ENCODE peak calls at places on chromosomes 2 and 18, in six cellular contexts. O is HL-60, A is A549, T is K562, R is GM23338, L is GM12878. D is an unnamed sample.

GRCh38 chr2:84458436-84459027 is 548 bp downstream of the SUCLG1 start:
- DNase-seq in L (no peak), A (peak), R (no peak), T (peak), O (no peak), D (no peak)

GRCh38 chr2:10185046-10185445 is 62.5 kb downstream of the RRM2 start:
- DNase-seq in L (no peak), A (no peak), O (no peak), R (no peak), T (no peak), D (no peak)

GRCh38 chr2:62558743-62559142 is 52.7 kb upstream of the TMEM17 start:
- DNase-seq in L (no peak), R (no peak), O (no peak), T (no peak), A (no peak), D (no peak)

GRCh38 chr2:36478332-36478738 is 119.6 kb downstream of the FEZ2 start:
- DNase-seq in T (no peak), R (no peak), A (peak), O (no peak), L (no peak), D (peak)

GRCh38 chr2:225008935-225009334 is 33.3 kb downstream of the DOCK10 start:
- DNase-seq in T (no peak), L (no peak), O (no peak), R (peak), A (peak), D (no peak)

GRCh38 chr2:207107120-207107519 is 58.6 kb downstream of the KLF7 start:
- DNase-seq in A (no peak), T (no peak), O (no peak), L (no peak), R (no peak), D (no peak)

GRCh38 chr2:147610491-147611050 is 234.3 kb upstream of the ACVR2A start:
- DNase-seq in O (no peak), A (no peak), T (no peak), L (no peak), R (no peak), D (no peak)

GRCh38 chr2:71611781-71612545 is 158.6 kb downstream of the DYSF start:
- DNase-seq in A (no peak), R (no peak), L (no peak), O (no peak), T (no peak), D (no peak)

GRCh38 chr2:160492401-160493226 is 993 bp downstream of the RBMS1 start:
- DNase-seq in T (peak), A (peak), R (peak), O (no peak), L (no peak), D (no peak)

GRCh38 chr2:172404824-172405223 is 22.6 kb upstream of the ITGA6 start:
- DNase-seq in R (no peak), O (no peak), L (no peak), A (no peak), T (no peak), D (no peak)

GRCh38 chr2:165238295-165238694 is 919 bp upstream of the SCN2A start:
- DNase-seq in A (no peak), R (peak), L (no peak), T (no peak), O (no peak), D (no peak)

GRCh38 chr18:24672165-24672950 is 211.9 kb downstream of the HRH4 start:
- DNase-seq in T (no peak), R (peak), O (no peak), L (no peak), A (no peak), D (no peak)

GRCh38 chr18:30280861-30281470 is 761.6 kb downstream of the DSC3 start:
- DNase-seq in R (peak), A (peak), T (peak), O (peak), L (no peak), D (peak)

GRCh38 chr2:85737481-85737880 is 16.3 kb upstream of the ATOH8 start:
- DNase-seq in L (no peak), O (no peak), A (peak), T (no peak), R (no peak), D (no peak)

GRCh38 chr18:46098616-46098933 is 479 bp upstream of the ATP5F1A start:
- DNase-seq in T (no peak), L (no peak), O (no peak), A (no peak), R (no peak), D (no peak)

GRCh38 chr2:11788725-11789124 is 42.3 kb downstream of the LPIN1 start:
- DNase-seq in O (no peak), L (no peak), A (no peak), T (no peak), R (no peak), D (no peak)

GRCh38 chr2:70085711-70086277 is 1.5 kb upstream of the PCBP1 start:
- DNase-seq in R (peak), A (no peak), O (no peak), T (no peak), L (no peak), D (no peak)

GRCh38 chr2:150484006-150484405 is 3.5 kb downstream of the RND3 start:
- DNase-seq in A (no peak), T (no peak), O (no peak), R (no peak), L (no peak), D (no peak)

GRCh38 chr2:181106789-181107418 is 126.5 kb downstream of the UBE2E3 start:
- DNase-seq in A (peak), R (peak), O (peak), L (peak), T (no peak), D (peak)

GRCh38 chr2:77807531-77808215 is 285.5 kb upstream of the LRRTM4 start:
- DNase-seq in L (no peak), R (no peak), O (no peak), T (no peak), A (no peak), D (no peak)

GRCh38 chr2:212998629-212999359 is 152.6 kb downstream of the IKZF2 start:
- DNase-seq in L (no peak), O (no peak), R (no peak), T (no peak), A (no peak), D (no peak)

GRCh38 chr2:12807907-12808810 is 91.4 kb downstream of the TRIB2 start:
- DNase-seq in A (no peak), T (no peak), L (no peak), R (no peak), O (peak), D (no peak)

GRCh38 chr2:219302412-219302968 is 6.7 kb downstream of the PTPRN start:
- DNase-seq in O (no peak), T (no peak), A (no peak), L (no peak), R (no peak), D (no peak)

GRCh38 chr2:233331536-233331935 is 22.8 kb upstream of the DGKD start:
- DNase-seq in R (no peak), O (peak), A (no peak), L (peak), T (no peak), D (no peak)

GRCh38 chr2:230184727-230185578 is 34.8 kb downstream of the SP110 start:
- DNase-seq in L (no peak), T (no peak), O (no peak), A (no peak), R (no peak), D (no peak)

GRCh38 chr18:56515522-56515921 is 122.9 kb downstream of the TXNL1 start:
- DNase-seq in O (no peak), A (no peak), R (no peak), T (no peak), L (no peak), D (no peak)

GRCh38 chr18:55856191-55856590 is 268.2 kb upstream of the TCF4 start:
- DNase-seq in O (no peak), L (no peak), R (peak), A (peak), T (no peak), D (no peak)

GRCh38 chr2:238654479-238654878 is 193.4 kb upstream of the TWIST2 start:
- DNase-seq in T (no peak), R (no peak), A (no peak), O (no peak), L (no peak), D (no peak)

GRCh38 chr2:53969285-53970094 is 1.3 kb downstream of the PSME4 start:
- DNase-seq in R (no peak), A (peak), O (no peak), L (no peak), T (peak), D (peak)

GRCh38 chr2:143410097-143410897 is 281.1 kb downstream of the ARHGAP15 start:
- DNase-seq in A (no peak), O (no peak), R (no peak), L (no peak), T (no peak), D (no peak)

GRCh38 chr2:183112575-183112974 is 11.7 kb upstream of the NUP35 start:
- DNase-seq in R (no peak), L (no peak), O (no peak), A (no peak), T (peak), D (no peak)

GRCh38 chr2:67412424-67412823 is 15.3 kb downstream of the ETAA1 start:
- DNase-seq in T (no peak), R (no peak), L (no peak), A (no peak), O (no peak), D (no peak)

GRCh38 chr2:10076511-10076910 is 3.7 kb downstream of the CYS1 start:
- DNase-seq in T (no peak), O (no peak), R (no peak), A (no peak), L (no peak), D (no peak)

GRCh38 chr2:66389651-66390131 is 45.2 kb upstream of the MEIS1 start:
- DNase-seq in A (peak), T (peak), L (no peak), O (no peak), R (no peak), D (no peak)

GRCh38 chr2:106117882-106118684 is 76.0 kb downstream of the UXS1 start:
- DNase-seq in O (no peak), T (no peak), A (no peak), R (no peak), L (no peak), D (no peak)

GRCh38 chr2:127737892-127738291 is 36.6 kb downstream of the SFT2D3 start:
- DNase-seq in L (no peak), A (peak), T (no peak), O (no peak), R (no peak), D (no peak)

GRCh38 chr2:221624475-221624874 is 52.4 kb upstream of the EPHA4 start:
- DNase-seq in R (no peak), T (no peak), A (no peak), L (no peak), O (no peak), D (no peak)

GRCh38 chr2:221629478-221629877 is 57.4 kb upstream of the EPHA4 start:
- DNase-seq in L (no peak), R (no peak), T (no peak), A (peak), O (no peak), D (no peak)
- TF ChIP-seq REST in L (no peak), R (no peak), T (no peak), A (no peak), O (no peak), D (no peak)

GRCh38 chr2:68536000-68536399 is 68.6 kb downstream of the APLF start:
- DNase-seq in T (peak), L (no peak), O (peak), A (no peak), R (no peak), D (no peak)
- TF ChIP-seq REST in T (no peak), L (no peak), O (no peak), A (no peak), R (no peak), D (no peak)

DNA sequence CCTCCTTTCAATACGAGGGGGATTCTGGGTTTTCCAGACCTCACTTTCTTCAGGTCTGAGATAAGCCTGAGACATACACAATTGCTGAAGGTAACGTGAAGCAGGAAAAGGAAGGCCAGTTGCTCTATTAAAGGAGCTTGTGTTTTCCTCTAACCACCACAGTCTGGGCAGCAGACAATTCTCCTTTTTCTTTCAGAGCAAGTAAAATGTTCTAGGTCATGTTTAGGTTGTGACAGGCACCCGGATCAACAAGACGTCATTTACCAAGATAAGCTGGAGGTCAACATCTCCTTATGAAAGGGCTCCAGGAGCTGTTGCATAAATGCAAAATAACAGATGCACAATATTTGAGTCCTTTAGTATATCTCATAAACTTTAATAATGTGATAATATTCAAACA is 148.1 kb downstream of the SLC8A1 start:
- DNase-seq in O (no peak), T (no peak), R (no peak), A (no peak), L (no peak), D (no peak)
- TF ChIP-seq REST in O (no peak), T (no peak), R (no peak), A (no peak), L (no peak), D (no peak)

GRCh38 chr2:46601328-46601963 is 122.1 kb downstream of the TMEM247 start:
- DNase-seq in O (no peak), R (no peak), T (no peak), L (no peak), A (no peak), D (no peak)
- TF ChIP-seq REST in O (no peak), R (no peak), T (no peak), L (no peak), A (no peak), D (no peak)

GRCh38 chr2:68834737-68835136 is 36.5 kb downstream of the BMP10 start:
- DNase-seq in A (no peak), O (no peak), L (no peak), R (no peak), T (no peak), D (no peak)
- TF ChIP-seq REST in A (no peak), O (no peak), L (no peak), R (no peak), T (no peak), D (no peak)

GRCh38 chr2:48482774-48483173 is 47.2 kb upstream of the STON1 start:
- DNase-seq in O (no peak), L (no peak), A (no peak), T (no peak), R (no peak), D (no peak)
- TF ChIP-seq REST in O (no peak), L (no peak), A (no peak), T (no peak), R (no peak), D (no peak)

DNA sequence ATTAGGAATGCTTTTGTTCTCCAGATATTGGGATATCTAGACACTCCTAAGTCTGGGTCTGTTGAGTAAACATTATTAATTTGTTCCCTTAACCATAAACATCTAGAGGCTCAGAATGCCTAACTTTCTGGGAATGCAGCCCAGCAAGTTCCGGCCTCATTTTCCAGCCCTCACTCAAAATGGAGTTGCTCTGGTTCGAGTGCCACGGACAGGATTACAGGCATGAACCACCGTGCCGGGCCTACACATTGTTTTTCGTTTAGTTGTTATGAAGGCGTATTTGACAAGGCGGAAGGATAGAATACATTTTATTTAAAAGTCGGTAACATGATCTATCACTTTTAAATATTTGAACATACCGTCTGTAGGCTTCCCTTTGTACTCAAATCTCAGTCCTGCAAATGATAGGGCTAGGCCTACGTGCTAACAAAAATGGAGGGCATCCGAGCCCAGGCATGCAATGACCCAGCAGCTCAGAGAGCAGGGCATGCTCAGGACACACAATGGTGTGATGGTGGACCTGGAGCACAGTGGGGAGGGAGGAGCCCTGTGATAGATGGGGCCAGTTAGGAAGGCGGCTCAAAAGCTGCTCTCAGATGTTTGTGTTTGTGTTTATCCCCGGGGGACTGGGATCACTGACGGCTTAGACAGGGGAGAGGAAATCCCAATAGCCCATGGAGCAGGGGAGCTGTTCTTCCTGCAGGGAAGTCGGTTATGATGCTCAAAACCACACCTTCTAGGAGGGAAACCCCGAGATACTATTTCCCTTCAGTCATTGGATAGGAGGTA is 2.9 kb upstream of the SCYGR1 start:
- DNase-seq in R (no peak), T (no peak), O (no peak), L (no peak), A (no peak), D (no peak)
- TF ChIP-seq REST in R (no peak), T (no peak), O (no peak), L (no peak), A (no peak), D (no peak)

GRCh38 chr2:96685592-96686459 is 43.3 kb downstream of the FER1L5 start:
- DNase-seq in T (peak), R (peak), O (no peak), A (no peak), L (no peak), D (no peak)
- TF ChIP-seq REST in T (no peak), R (no peak), O (no peak), A (no peak), L (no peak), D (no peak)

GRCh38 chr2:98867539-98868309 is 68.3 kb downstream of the CRACDL start:
- DNase-seq in T (no peak), O (no peak), R (no peak), A (peak), L (no peak), D (no peak)
- TF ChIP-seq REST in T (no peak), O (no peak), R (no peak), A (no peak), L (no peak), D (no peak)

GRCh38 chr2:110813896-110814295 is 81.5 kb downstream of the ACOXL start:
- DNase-seq in L (no peak), A (no peak), T (no peak), O (no peak), R (no peak), D (no peak)

GRCh38 chr2:110819711-110820110 is 87.3 kb downstream of the ACOXL start:
- DNase-seq in O (no peak), T (no peak), R (no peak), L (no peak), A (no peak), D (no peak)

GRCh38 chr2:110818767-110819481 is 86.6 kb downstream of the ACOXL start:
- DNase-seq in L (no peak), R (peak), A (peak), T (no peak), O (peak), D (no peak)

GRCh38 chr2:110815938-110816337 is 83.6 kb downstream of the ACOXL start:
- DNase-seq in T (no peak), L (no peak), A (no peak), O (no peak), R (no peak), D (no peak)

GRCh38 chr2:110816404-110817365 is 84.3 kb downstream of the ACOXL start:
- DNase-seq in R (no peak), T (no peak), A (no peak), O (no peak), L (no peak), D (peak)
- TF ChIP-seq REST in R (no peak), T (no peak), A (no peak), O (no peak), L (no peak), D (no peak)